ENCODE peak calls at places on chromosome 11, in seven cellular contexts. One of them, this sample, is unnamed.

GRCh38 chr11:114237321-114238280 is 58.6 kb upstream of the NNMT start:
- DNase-seq in HuH-7: no peak
- DNase-seq in effector CD4-positive, alpha-beta T cell: no peak
- DNase-seq in RPMI7951: no peak
- DNase-seq in neuronal stem cell: no peak
- DNase-seq in GM12892: no peak
- DNase-seq in IMR-90: peak; percentile 2
- DNase-seq in this sample: no peak

GRCh38 chr11:1087279-1087960 is 12.7 kb downstream of the MUC2 start:
- DNase-seq in neuronal stem cell: no peak
- DNase-seq in RPMI7951: no peak
- DNase-seq in effector CD4-positive, alpha-beta T cell: no peak
- DNase-seq in GM12892: no peak
- DNase-seq in IMR-90: no peak
- DNase-seq in HuH-7: no peak
- DNase-seq in this sample: no peak

GRCh38 chr11:12803086-12803826 is 129.0 kb downstream of the TEAD1 start:
- DNase-seq in RPMI7951: peak; percentile 87
- DNase-seq in effector CD4-positive, alpha-beta T cell: no peak
- DNase-seq in HuH-7: no peak
- DNase-seq in IMR-90: peak; percentile 81
- DNase-seq in neuronal stem cell: peak; percentile 41
- DNase-seq in GM12892: no peak
- DNase-seq in this sample: peak; percentile 71

GRCh38 chr11:134098566-134099184 is 29.8 kb downstream of the JAM3 start:
- DNase-seq in RPMI7951: no peak
- DNase-seq in GM12892: no peak
- DNase-seq in effector CD4-positive, alpha-beta T cell: no peak
- DNase-seq in neuronal stem cell: no peak
- DNase-seq in HuH-7: no peak
- DNase-seq in IMR-90: no peak
- DNase-seq in this sample: peak; percentile 53

GRCh38 chr11:106276859-106277436 is 199.5 kb downstream of the AASDHPPT start:
- DNase-seq in neuronal stem cell: peak; percentile 5
- DNase-seq in HuH-7: peak; percentile 14
- DNase-seq in GM12892: no peak
- DNase-seq in effector CD4-positive, alpha-beta T cell: no peak
- DNase-seq in IMR-90: peak; percentile 4
- DNase-seq in RPMI7951: peak; percentile 20
- DNase-seq in this sample: peak; percentile 5

GRCh38 chr11:5791165-5791564 is at the start of gene OR52N1:
- DNase-seq in neuronal stem cell: no peak
- DNase-seq in IMR-90: no peak
- DNase-seq in GM12892: no peak
- DNase-seq in RPMI7951: no peak
- DNase-seq in HuH-7: no peak
- DNase-seq in effector CD4-positive, alpha-beta T cell: no peak
- DNase-seq in this sample: no peak

GRCh38 chr11:117459121-117459978 is 131.7 kb downstream of the CEP164 start:
- DNase-seq in neuronal stem cell: no peak
- DNase-seq in effector CD4-positive, alpha-beta T cell: no peak
- DNase-seq in IMR-90: no peak
- DNase-seq in HuH-7: no peak
- DNase-seq in RPMI7951: no peak
- DNase-seq in GM12892: no peak
- DNase-seq in this sample: no peak

GRCh38 chr11:117658809-117659208 is 138.2 kb downstream of the DSCAML1 start:
- DNase-seq in GM12892: no peak
- DNase-seq in neuronal stem cell: no peak
- DNase-seq in IMR-90: no peak
- DNase-seq in RPMI7951: no peak
- DNase-seq in effector CD4-positive, alpha-beta T cell: no peak
- DNase-seq in HuH-7: no peak
- DNase-seq in this sample: no peak